ENCODE peak calls at places on chromosomes 1 and 21, in ten cellular contexts. One of them, this sample, is unnamed.

GRCh38 chr1:145717833-145718232 is 1.5 kb upstream of the CD160 start:
- DNase-seq in epithelial cell of esophagus: no peak
- DNase-seq in HCT116: no peak
- DNase-seq in uterus: no peak
- DNase-seq in astrocyte of the spinal cord: no peak
- DNase-seq in brain microvascular endothelial cell: no peak
- DNase-seq in colonic mucosa: no peak
- DNase-seq in BJ: no peak
- DNase-seq in CD8-positive, alpha-beta T cell: no peak
- DNase-seq in PC-9: no peak
- DNase-seq in this sample: no peak

GRCh38 chr1:101953623-101954022 is 43.1 kb downstream of the OLFM3 start:
- DNase-seq in epithelial cell of esophagus: no peak
- DNase-seq in HCT116: no peak
- DNase-seq in uterus: no peak
- DNase-seq in astrocyte of the spinal cord: no peak
- DNase-seq in brain microvascular endothelial cell: no peak
- DNase-seq in colonic mucosa: no peak
- DNase-seq in BJ: no peak
- DNase-seq in CD8-positive, alpha-beta T cell: no peak
- DNase-seq in PC-9: no peak
- DNase-seq in this sample: no peak

GRCh38 chr1:22141948-22142314 is 966 bp downstream of the WNT4 start:
- DNase-seq in epithelial cell of esophagus: no peak
- DNase-seq in HCT116: no peak
- DNase-seq in uterus: no peak
- DNase-seq in astrocyte of the spinal cord: no peak
- DNase-seq in brain microvascular endothelial cell: no peak
- DNase-seq in colonic mucosa: no peak
- DNase-seq in BJ: no peak
- DNase-seq in CD8-positive, alpha-beta T cell: no peak
- DNase-seq in PC-9: no peak
- DNase-seq in this sample: no peak

GRCh38 chr21:45854702-45855247 is 126.8 kb upstream of the COL6A1 start:
- DNase-seq in epithelial cell of esophagus: no peak
- DNase-seq in HCT116: no peak
- DNase-seq in uterus: no peak
- DNase-seq in astrocyte of the spinal cord: no peak
- DNase-seq in brain microvascular endothelial cell: no peak
- DNase-seq in colonic mucosa: no peak
- DNase-seq in BJ: no peak
- DNase-seq in CD8-positive, alpha-beta T cell: no peak
- DNase-seq in PC-9: no peak
- DNase-seq in this sample: no peak

GRCh38 chr1:240092301-240093119 is 827 bp downstream of the FMN2 start:
- DNase-seq in epithelial cell of esophagus: peak; percentile 12
- DNase-seq in HCT116: no peak
- DNase-seq in uterus: peak; percentile 14
- DNase-seq in astrocyte of the spinal cord: peak; percentile 77
- DNase-seq in brain microvascular endothelial cell: peak; percentile 57
- DNase-seq in colonic mucosa: peak; percentile 23
- DNase-seq in BJ: no peak
- DNase-seq in CD8-positive, alpha-beta T cell: no peak
- DNase-seq in PC-9: no peak
- DNase-seq in this sample: no peak

GRCh38 chr1:204523605-204524215 is 7.5 kb downstream of the MDM4 start:
- DNase-seq in epithelial cell of esophagus: peak; percentile 79
- DNase-seq in HCT116: peak; percentile 55
- DNase-seq in uterus: no peak
- DNase-seq in astrocyte of the spinal cord: no peak
- DNase-seq in brain microvascular endothelial cell: no peak
- DNase-seq in colonic mucosa: no peak
- DNase-seq in BJ: no peak
- DNase-seq in CD8-positive, alpha-beta T cell: no peak
- DNase-seq in PC-9: peak; percentile 19
- DNase-seq in this sample: no peak

GRCh38 chr1:4692437-4692836 is 38.0 kb downstream of the AJAP1 start:
- DNase-seq in epithelial cell of esophagus: no peak
- DNase-seq in HCT116: no peak
- DNase-seq in uterus: no peak
- DNase-seq in astrocyte of the spinal cord: no peak
- DNase-seq in brain microvascular endothelial cell: no peak
- DNase-seq in colonic mucosa: no peak
- DNase-seq in BJ: no peak
- DNase-seq in CD8-positive, alpha-beta T cell: no peak
- DNase-seq in PC-9: no peak
- DNase-seq in this sample: no peak

GRCh38 chr1:53918343-53918742 is 24.4 kb downstream of the DIO1 start:
- DNase-seq in epithelial cell of esophagus: no peak
- DNase-seq in HCT116: no peak
- DNase-seq in uterus: no peak
- DNase-seq in astrocyte of the spinal cord: no peak
- DNase-seq in brain microvascular endothelial cell: no peak
- DNase-seq in colonic mucosa: no peak
- DNase-seq in BJ: no peak
- DNase-seq in CD8-positive, alpha-beta T cell: no peak
- DNase-seq in PC-9: no peak
- DNase-seq in this sample: no peak

GRCh38 chr1:234498448-234499118 is 19.6 kb upstream of the TARBP1 start:
- DNase-seq in epithelial cell of esophagus: peak; percentile 35
- DNase-seq in HCT116: no peak
- DNase-seq in uterus: no peak
- DNase-seq in astrocyte of the spinal cord: no peak
- DNase-seq in brain microvascular endothelial cell: no peak
- DNase-seq in colonic mucosa: no peak
- DNase-seq in BJ: no peak
- DNase-seq in CD8-positive, alpha-beta T cell: no peak
- DNase-seq in PC-9: no peak
- DNase-seq in this sample: no peak

GRCh38 chr1:234497589-234497988 is 18.6 kb upstream of the TARBP1 start:
- DNase-seq in epithelial cell of esophagus: no peak
- DNase-seq in HCT116: no peak
- DNase-seq in uterus: no peak
- DNase-seq in astrocyte of the spinal cord: no peak
- DNase-seq in brain microvascular endothelial cell: no peak
- DNase-seq in colonic mucosa: no peak
- DNase-seq in BJ: no peak
- DNase-seq in CD8-positive, alpha-beta T cell: no peak
- DNase-seq in PC-9: no peak
- DNase-seq in this sample: no peak

GRCh38 chr1:234499119-234500039 is 20.4 kb upstream of the TARBP1 start:
- DNase-seq in epithelial cell of esophagus: peak; percentile 94
- DNase-seq in HCT116: peak; percentile 62
- DNase-seq in uterus: peak; percentile 91
- DNase-seq in astrocyte of the spinal cord: peak; percentile 92
- DNase-seq in brain microvascular endothelial cell: peak; percentile 89
- DNase-seq in colonic mucosa: peak; percentile 95
- DNase-seq in BJ: no peak
- DNase-seq in CD8-positive, alpha-beta T cell: peak; percentile 75
- DNase-seq in PC-9: peak; percentile 92
- DNase-seq in this sample: peak; percentile 96

GRCh38 chr1:234494049-234494448 is 15.1 kb upstream of the TARBP1 start:
- DNase-seq in epithelial cell of esophagus: no peak
- DNase-seq in HCT116: no peak
- DNase-seq in uterus: no peak
- DNase-seq in astrocyte of the spinal cord: no peak
- DNase-seq in brain microvascular endothelial cell: no peak
- DNase-seq in colonic mucosa: no peak
- DNase-seq in BJ: no peak
- DNase-seq in CD8-positive, alpha-beta T cell: no peak
- DNase-seq in PC-9: no peak
- DNase-seq in this sample: no peak

DNA sequence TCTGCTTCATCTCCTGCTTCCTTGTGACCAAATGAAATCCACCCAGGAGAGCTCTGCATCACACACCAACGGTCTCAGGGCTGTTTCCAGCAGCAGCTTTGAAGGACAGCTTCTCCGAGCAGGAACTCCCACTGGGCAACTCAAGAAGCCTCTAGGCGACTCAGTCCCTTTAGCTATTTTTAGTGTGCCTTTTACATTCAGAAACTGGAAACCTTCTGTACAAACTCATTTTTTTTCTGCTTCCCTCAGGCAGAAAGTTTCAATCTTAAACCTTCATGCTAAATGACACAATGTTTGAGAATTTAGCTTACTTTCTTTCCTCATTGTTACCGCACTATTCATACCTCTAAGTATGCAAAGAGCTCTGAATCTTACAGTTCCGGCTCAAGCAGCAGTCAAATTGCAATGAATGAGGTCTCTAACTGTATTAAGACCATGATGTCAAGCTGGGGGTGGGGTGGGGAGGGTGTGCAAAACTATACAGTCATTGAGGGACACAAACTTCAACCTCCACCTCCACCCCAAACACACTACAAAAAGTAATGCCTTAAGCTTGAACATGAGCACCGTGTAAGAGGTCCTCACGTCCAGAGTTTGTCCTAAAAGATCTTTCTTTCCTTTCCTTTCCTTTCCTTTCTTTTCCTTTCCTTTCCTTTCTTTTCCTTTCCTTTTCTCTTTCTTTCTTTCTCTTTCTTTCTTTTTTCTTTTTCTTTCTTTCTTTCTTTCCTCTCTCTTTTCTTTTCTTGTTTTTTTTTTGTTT is 16.4 kb upstream of the TARBP1 start:
- DNase-seq in epithelial cell of esophagus: peak; percentile 91
- DNase-seq in HCT116: no peak
- DNase-seq in uterus: no peak
- DNase-seq in astrocyte of the spinal cord: peak; percentile 93
- DNase-seq in brain microvascular endothelial cell: peak; percentile 91
- DNase-seq in colonic mucosa: no peak
- DNase-seq in BJ: peak; percentile 87
- DNase-seq in CD8-positive, alpha-beta T cell: no peak
- DNase-seq in PC-9: peak; percentile 79
- DNase-seq in this sample: no peak
- H3K4me3 ChIP-seq in epithelial cell of esophagus: no peak overlapping the region
- H3K4me3 ChIP-seq in HCT116: no peak overlapping the region
- H3K4me3 ChIP-seq in uterus: no peak overlapping the region
- H3K4me3 ChIP-seq in astrocyte of the spinal cord: no peak overlapping the region
- H3K4me3 ChIP-seq in brain microvascular endothelial cell: peak overlapping the region; percentile 13
- H3K4me3 ChIP-seq in colonic mucosa: no peak overlapping the region
- H3K4me3 ChIP-seq in BJ: peak overlapping the region; percentile 8
- H3K4me3 ChIP-seq in CD8-positive, alpha-beta T cell: no peak overlapping the region
- H3K4me3 ChIP-seq in PC-9: peak overlapping the region; percentile 52
- H3K4me3 ChIP-seq in this sample: no peak overlapping the region

DNA sequence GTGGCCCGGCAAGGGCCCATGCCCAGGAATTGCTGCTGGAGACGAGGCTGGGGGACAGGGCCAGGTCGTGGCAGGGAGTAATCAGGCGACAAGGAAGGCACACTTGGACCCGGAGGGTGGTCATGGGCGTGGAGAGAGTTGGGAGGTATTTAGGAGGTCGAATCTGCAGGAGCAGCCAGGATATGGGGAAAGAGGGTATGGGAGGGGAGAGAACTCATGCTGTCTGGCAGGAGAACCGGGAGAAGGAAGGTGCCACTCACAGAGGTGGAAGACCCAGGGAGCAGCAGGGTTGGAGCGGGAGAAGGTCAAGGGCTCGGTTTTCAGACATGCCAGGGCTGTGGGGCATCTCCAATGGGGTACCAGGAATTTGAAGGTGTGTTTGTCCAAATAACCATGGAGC is 111.4 kb downstream of the SPSB1 start:
- DNase-seq in epithelial cell of esophagus: no peak
- DNase-seq in HCT116: no peak
- DNase-seq in uterus: no peak
- DNase-seq in astrocyte of the spinal cord: no peak
- DNase-seq in brain microvascular endothelial cell: no peak
- DNase-seq in colonic mucosa: no peak
- DNase-seq in BJ: no peak
- DNase-seq in CD8-positive, alpha-beta T cell: no peak
- DNase-seq in PC-9: no peak
- DNase-seq in this sample: no peak
- H3K4me3 ChIP-seq in epithelial cell of esophagus: no peak overlapping the region
- H3K4me3 ChIP-seq in HCT116: no peak overlapping the region
- H3K4me3 ChIP-seq in uterus: no peak overlapping the region
- H3K4me3 ChIP-seq in astrocyte of the spinal cord: no peak overlapping the region
- H3K4me3 ChIP-seq in brain microvascular endothelial cell: no peak overlapping the region
- H3K4me3 ChIP-seq in colonic mucosa: no peak overlapping the region
- H3K4me3 ChIP-seq in BJ: no peak overlapping the region
- H3K4me3 ChIP-seq in CD8-positive, alpha-beta T cell: no peak overlapping the region
- H3K4me3 ChIP-seq in PC-9: no peak overlapping the region
- H3K4me3 ChIP-seq in this sample: no peak overlapping the region

GRCh38 chr1:9825101-9826074 is 1.6 kb upstream of the CLSTN1 start:
- DNase-seq in epithelial cell of esophagus: peak; percentile 99
- DNase-seq in HCT116: peak; percentile 77
- DNase-seq in uterus: peak; percentile 84
- DNase-seq in astrocyte of the spinal cord: peak; percentile 80
- DNase-seq in brain microvascular endothelial cell: peak; percentile 37
- DNase-seq in colonic mucosa: peak; percentile 94
- DNase-seq in BJ: no peak
- DNase-seq in CD8-positive, alpha-beta T cell: peak; percentile 22
- DNase-seq in PC-9: peak; percentile 92
- DNase-seq in this sample: peak; percentile 90
- H3K4me3 ChIP-seq in epithelial cell of esophagus: no peak overlapping the region
- H3K4me3 ChIP-seq in HCT116: peak overlapping the region; percentile 44
- H3K4me3 ChIP-seq in uterus: no peak overlapping the region
- H3K4me3 ChIP-seq in astrocyte of the spinal cord: no peak overlapping the region
- H3K4me3 ChIP-seq in brain microvascular endothelial cell: no peak overlapping the region
- H3K4me3 ChIP-seq in colonic mucosa: no peak overlapping the region
- H3K4me3 ChIP-seq in BJ: no peak overlapping the region
- H3K4me3 ChIP-seq in CD8-positive, alpha-beta T cell: no peak overlapping the region
- H3K4me3 ChIP-seq in PC-9: peak overlapping the region; percentile 25
- H3K4me3 ChIP-seq in this sample: no peak overlapping the region

GRCh38 chr1:110004583-110004982 is 20.0 kb downstream of the AHCYL1 start:
- DNase-seq in epithelial cell of esophagus: peak; percentile 47
- DNase-seq in HCT116: no peak
- DNase-seq in uterus: no peak
- DNase-seq in astrocyte of the spinal cord: no peak
- DNase-seq in brain microvascular endothelial cell: no peak
- DNase-seq in colonic mucosa: no peak
- DNase-seq in BJ: no peak
- DNase-seq in CD8-positive, alpha-beta T cell: no peak
- DNase-seq in PC-9: peak; percentile 25
- DNase-seq in this sample: peak; percentile 35

GRCh38 chr1:110005971-110006370 is 21.4 kb downstream of the AHCYL1 start:
- DNase-seq in epithelial cell of esophagus: no peak
- DNase-seq in HCT116: no peak
- DNase-seq in uterus: no peak
- DNase-seq in astrocyte of the spinal cord: peak; percentile 36
- DNase-seq in brain microvascular endothelial cell: no peak
- DNase-seq in colonic mucosa: no peak
- DNase-seq in BJ: no peak
- DNase-seq in CD8-positive, alpha-beta T cell: no peak
- DNase-seq in PC-9: no peak
- DNase-seq in this sample: no peak

GRCh38 chr1:110002695-110003094 is 18.1 kb downstream of the AHCYL1 start:
- DNase-seq in epithelial cell of esophagus: no peak
- DNase-seq in HCT116: no peak
- DNase-seq in uterus: no peak
- DNase-seq in astrocyte of the spinal cord: no peak
- DNase-seq in brain microvascular endothelial cell: no peak
- DNase-seq in colonic mucosa: no peak
- DNase-seq in BJ: no peak
- DNase-seq in CD8-positive, alpha-beta T cell: no peak
- DNase-seq in PC-9: no peak
- DNase-seq in this sample: no peak

GRCh38 chr1:110006516-110006915 is 22.0 kb downstream of the AHCYL1 start:
- DNase-seq in epithelial cell of esophagus: no peak
- DNase-seq in HCT116: no peak
- DNase-seq in uterus: no peak
- DNase-seq in astrocyte of the spinal cord: no peak
- DNase-seq in brain microvascular endothelial cell: no peak
- DNase-seq in colonic mucosa: no peak
- DNase-seq in BJ: no peak
- DNase-seq in CD8-positive, alpha-beta T cell: no peak
- DNase-seq in PC-9: no peak
- DNase-seq in this sample: no peak

GRCh38 chr1:110003747-110004428 is 19.3 kb downstream of the AHCYL1 start:
- DNase-seq in epithelial cell of esophagus: peak; percentile 99
- DNase-seq in HCT116: peak; percentile 73
- DNase-seq in uterus: peak; percentile 91
- DNase-seq in astrocyte of the spinal cord: peak; percentile 98
- DNase-seq in brain microvascular endothelial cell: peak; percentile 98
- DNase-seq in colonic mucosa: peak; percentile 72
- DNase-seq in BJ: peak; percentile 98
- DNase-seq in CD8-positive, alpha-beta T cell: no peak
- DNase-seq in PC-9: peak; percentile 82
- DNase-seq in this sample: peak; percentile 61
- H3K4me3 ChIP-seq in epithelial cell of esophagus: no peak overlapping the region
- H3K4me3 ChIP-seq in HCT116: peak overlapping the region; percentile 39
- H3K4me3 ChIP-seq in uterus: peak overlapping the region; percentile 13
- H3K4me3 ChIP-seq in astrocyte of the spinal cord: peak overlapping the region; percentile 34
- H3K4me3 ChIP-seq in brain microvascular endothelial cell: peak overlapping the region; percentile 39
- H3K4me3 ChIP-seq in colonic mucosa: no peak overlapping the region
- H3K4me3 ChIP-seq in BJ: peak overlapping the region; percentile 17
- H3K4me3 ChIP-seq in CD8-positive, alpha-beta T cell: no peak overlapping the region
- H3K4me3 ChIP-seq in PC-9: peak overlapping the region; percentile 60
- H3K4me3 ChIP-seq in this sample: no peak overlapping the region